ENCODE peak calls at places on chromosomes 12 and 14, in ten cellular contexts. One of them, this sample, is unnamed.

GRCh38 chr14:60637490-60638452 is 11.5 kb downstream of the SIX1 start:
- DNase-seq in stimulated activated CD8-positive, alpha-beta memory T cell treated with anti-CD3 and anti-CD28 coated beads, Interleukin-2, amount 100 ng/mL, for 48 hours: no peak
- DNase-seq in activated T-cell treated with anti-CD3 and anti-CD28 coated beads for 4 hours: no peak
- DNase-seq in HFF-Myc: no peak
- DNase-seq in Daoy: no peak
- DNase-seq in WTC11: peak; percentile 59
- DNase-seq in stimulated activated CD4-positive, alpha-beta T cell treated with anti-CD3 and anti-CD28 coated beads, Interleukin-15, amount 100 ng/mL, for 1 hour: no peak
- DNase-seq in activated T-helper 1 cell treated with Interleukin-2 at 50 U/mL for 16 hours: no peak
- DNase-seq in ureter: no peak
- DNase-seq in non-pigmented ciliary epithelial cell: no peak
- DNase-seq in this sample: no peak

GRCh38 chr12:121127501-121127900 is 5.2 kb upstream of the P2RX7 start:
- DNase-seq in stimulated activated CD8-positive, alpha-beta memory T cell treated with anti-CD3 and anti-CD28 coated beads, Interleukin-2, amount 100 ng/mL, for 48 hours: no peak
- DNase-seq in activated T-cell treated with anti-CD3 and anti-CD28 coated beads for 4 hours: no peak
- DNase-seq in HFF-Myc: no peak
- DNase-seq in Daoy: no peak
- DNase-seq in WTC11: no peak
- DNase-seq in stimulated activated CD4-positive, alpha-beta T cell treated with anti-CD3 and anti-CD28 coated beads, Interleukin-15, amount 100 ng/mL, for 1 hour: no peak
- DNase-seq in activated T-helper 1 cell treated with Interleukin-2 at 50 U/mL for 16 hours: no peak
- DNase-seq in ureter: no peak
- DNase-seq in non-pigmented ciliary epithelial cell: no peak
- DNase-seq in this sample: no peak

GRCh38 chr14:68113328-68113930 is 293.9 kb downstream of the RAD51B start:
- DNase-seq in stimulated activated CD8-positive, alpha-beta memory T cell treated with anti-CD3 and anti-CD28 coated beads, Interleukin-2, amount 100 ng/mL, for 48 hours: no peak
- DNase-seq in activated T-cell treated with anti-CD3 and anti-CD28 coated beads for 4 hours: no peak
- DNase-seq in HFF-Myc: no peak
- DNase-seq in Daoy: no peak
- DNase-seq in WTC11: no peak
- DNase-seq in stimulated activated CD4-positive, alpha-beta T cell treated with anti-CD3 and anti-CD28 coated beads, Interleukin-15, amount 100 ng/mL, for 1 hour: no peak
- DNase-seq in activated T-helper 1 cell treated with Interleukin-2 at 50 U/mL for 16 hours: no peak
- DNase-seq in ureter: no peak
- DNase-seq in non-pigmented ciliary epithelial cell: no peak
- DNase-seq in this sample: no peak

GRCh38 chr12:14959463-14959862 is 1.9 kb downstream of the ARHGDIB start:
- DNase-seq in stimulated activated CD8-positive, alpha-beta memory T cell treated with anti-CD3 and anti-CD28 coated beads, Interleukin-2, amount 100 ng/mL, for 48 hours: no peak
- DNase-seq in activated T-cell treated with anti-CD3 and anti-CD28 coated beads for 4 hours: no peak
- DNase-seq in HFF-Myc: no peak
- DNase-seq in Daoy: no peak
- DNase-seq in WTC11: no peak
- DNase-seq in stimulated activated CD4-positive, alpha-beta T cell treated with anti-CD3 and anti-CD28 coated beads, Interleukin-15, amount 100 ng/mL, for 1 hour: no peak
- DNase-seq in activated T-helper 1 cell treated with Interleukin-2 at 50 U/mL for 16 hours: no peak
- DNase-seq in ureter: no peak
- DNase-seq in non-pigmented ciliary epithelial cell: no peak
- DNase-seq in this sample: peak; percentile 26

GRCh38 chr12:51963477-51963876 is 12.0 kb downstream of the ACVR1B start:
- DNase-seq in stimulated activated CD8-positive, alpha-beta memory T cell treated with anti-CD3 and anti-CD28 coated beads, Interleukin-2, amount 100 ng/mL, for 48 hours: no peak
- DNase-seq in activated T-cell treated with anti-CD3 and anti-CD28 coated beads for 4 hours: no peak
- DNase-seq in HFF-Myc: no peak
- DNase-seq in Daoy: no peak
- DNase-seq in WTC11: no peak
- DNase-seq in stimulated activated CD4-positive, alpha-beta T cell treated with anti-CD3 and anti-CD28 coated beads, Interleukin-15, amount 100 ng/mL, for 1 hour: no peak
- DNase-seq in activated T-helper 1 cell treated with Interleukin-2 at 50 U/mL for 16 hours: no peak
- DNase-seq in ureter: no peak
- DNase-seq in non-pigmented ciliary epithelial cell: no peak
- DNase-seq in this sample: no peak

GRCh38 chr12:51666696-51667095 is 75.7 kb downstream of the SCN8A start:
- DNase-seq in stimulated activated CD8-positive, alpha-beta memory T cell treated with anti-CD3 and anti-CD28 coated beads, Interleukin-2, amount 100 ng/mL, for 48 hours: no peak
- DNase-seq in activated T-cell treated with anti-CD3 and anti-CD28 coated beads for 4 hours: no peak
- DNase-seq in HFF-Myc: no peak
- DNase-seq in Daoy: no peak
- DNase-seq in WTC11: no peak
- DNase-seq in stimulated activated CD4-positive, alpha-beta T cell treated with anti-CD3 and anti-CD28 coated beads, Interleukin-15, amount 100 ng/mL, for 1 hour: no peak
- DNase-seq in activated T-helper 1 cell treated with Interleukin-2 at 50 U/mL for 16 hours: no peak
- DNase-seq in ureter: no peak
- DNase-seq in non-pigmented ciliary epithelial cell: no peak
- DNase-seq in this sample: no peak

GRCh38 chr14:38311655-38312054 is 55.8 kb upstream of the CLEC14A start:
- DNase-seq in stimulated activated CD8-positive, alpha-beta memory T cell treated with anti-CD3 and anti-CD28 coated beads, Interleukin-2, amount 100 ng/mL, for 48 hours: no peak
- DNase-seq in activated T-cell treated with anti-CD3 and anti-CD28 coated beads for 4 hours: no peak
- DNase-seq in HFF-Myc: no peak
- DNase-seq in Daoy: no peak
- DNase-seq in WTC11: no peak
- DNase-seq in stimulated activated CD4-positive, alpha-beta T cell treated with anti-CD3 and anti-CD28 coated beads, Interleukin-15, amount 100 ng/mL, for 1 hour: no peak
- DNase-seq in activated T-helper 1 cell treated with Interleukin-2 at 50 U/mL for 16 hours: no peak
- DNase-seq in ureter: no peak
- DNase-seq in non-pigmented ciliary epithelial cell: no peak
- DNase-seq in this sample: no peak

GRCh38 chr12:12628013-12628412 is 16.3 kb downstream of the CREBL2 start:
- DNase-seq in stimulated activated CD8-positive, alpha-beta memory T cell treated with anti-CD3 and anti-CD28 coated beads, Interleukin-2, amount 100 ng/mL, for 48 hours: no peak
- DNase-seq in activated T-cell treated with anti-CD3 and anti-CD28 coated beads for 4 hours: no peak
- DNase-seq in HFF-Myc: no peak
- DNase-seq in Daoy: peak; percentile 11
- DNase-seq in WTC11: no peak
- DNase-seq in stimulated activated CD4-positive, alpha-beta T cell treated with anti-CD3 and anti-CD28 coated beads, Interleukin-15, amount 100 ng/mL, for 1 hour: no peak
- DNase-seq in activated T-helper 1 cell treated with Interleukin-2 at 50 U/mL for 16 hours: no peak
- DNase-seq in ureter: no peak
- DNase-seq in non-pigmented ciliary epithelial cell: no peak
- DNase-seq in this sample: no peak

GRCh38 chr12:49331360-49332222 is 5.4 kb downstream of the C1QL4 start:
- DNase-seq in stimulated activated CD8-positive, alpha-beta memory T cell treated with anti-CD3 and anti-CD28 coated beads, Interleukin-2, amount 100 ng/mL, for 48 hours: no peak
- DNase-seq in activated T-cell treated with anti-CD3 and anti-CD28 coated beads for 4 hours: no peak
- DNase-seq in HFF-Myc: peak; percentile 38
- DNase-seq in Daoy: peak; percentile 73
- DNase-seq in WTC11: peak; percentile 77
- DNase-seq in stimulated activated CD4-positive, alpha-beta T cell treated with anti-CD3 and anti-CD28 coated beads, Interleukin-15, amount 100 ng/mL, for 1 hour: no peak
- DNase-seq in activated T-helper 1 cell treated with Interleukin-2 at 50 U/mL for 16 hours: no peak
- DNase-seq in ureter: peak; percentile 41
- DNase-seq in non-pigmented ciliary epithelial cell: peak; percentile 55
- DNase-seq in this sample: no peak

GRCh38 chr12:6241495-6241894 is 41.3 kb downstream of the CD9 start:
- DNase-seq in stimulated activated CD8-positive, alpha-beta memory T cell treated with anti-CD3 and anti-CD28 coated beads, Interleukin-2, amount 100 ng/mL, for 48 hours: no peak
- DNase-seq in activated T-cell treated with anti-CD3 and anti-CD28 coated beads for 4 hours: no peak
- DNase-seq in HFF-Myc: no peak
- DNase-seq in Daoy: no peak
- DNase-seq in WTC11: no peak
- DNase-seq in stimulated activated CD4-positive, alpha-beta T cell treated with anti-CD3 and anti-CD28 coated beads, Interleukin-15, amount 100 ng/mL, for 1 hour: no peak
- DNase-seq in activated T-helper 1 cell treated with Interleukin-2 at 50 U/mL for 16 hours: no peak
- DNase-seq in ureter: peak; percentile 80
- DNase-seq in non-pigmented ciliary epithelial cell: no peak
- DNase-seq in this sample: no peak

This sample was measured in germinal center.